ENCODE peak calls at places on chromosomes 6 and 20, in nine cellular contexts. A is breast epithelium, K is HL-60, G is Panc1, Z is stomach, W is transverse colon, S is GM23338, R is prostate gland, B is K562. X is an unnamed sample.

GRCh38 chr20:6533321-6533720 is 234.2 kb upstream of the BMP2 start:
- DNase-seq in A (no peak), K (no peak), G (no peak), Z (no peak), W (no peak), S (no peak), R (no peak), B (no peak), X (no peak)

GRCh38 chr6:81767163-81768000 is 14.9 kb upstream of the TENT5A start:
- DNase-seq in A (peak), K (no peak), G (no peak), Z (no peak), W (peak), S (peak), R (no peak), B (no peak), X (no peak)

GRCh38 chr6:24458134-24458533 is 31.2 kb downstream of the GPLD1 start:
- DNase-seq in A (no peak), K (no peak), G (no peak), Z (no peak), W (no peak), S (no peak), R (no peak), B (no peak), X (no peak)

GRCh38 chr6:137332637-137333228 is 113.5 kb upstream of the IFNGR1 start:
- DNase-seq in A (no peak), K (no peak), G (no peak), Z (no peak), W (no peak), S (no peak), R (no peak), B (no peak), X (no peak)

GRCh38 chr6:126548301-126548700 is 208.4 kb downstream of the CENPW start:
- DNase-seq in A (no peak), K (no peak), G (no peak), Z (no peak), W (no peak), S (no peak), R (no peak), B (no peak), X (no peak)

GRCh38 chr20:44858959-44859358 is 26.5 kb upstream of the YWHAB start:
- DNase-seq in A (no peak), K (peak), G (no peak), Z (no peak), W (peak), S (peak), R (no peak), B (peak), X (no peak)

GRCh38 chr6:129828229-129828628 is 32.9 kb downstream of the TMEM244 start:
- DNase-seq in A (no peak), K (no peak), G (no peak), Z (no peak), W (no peak), S (no peak), R (no peak), B (no peak), X (no peak)

GRCh38 chr20:37053230-37053950 is 42.4 kb downstream of the RBL1 start:
- DNase-seq in A (no peak), K (no peak), G (no peak), Z (no peak), W (no peak), S (no peak), R (no peak), B (no peak), X (no peak)

GRCh38 chr20:38790210-38791053 is 15.1 kb upstream of the PPP1R16B start:
- DNase-seq in A (no peak), K (peak), G (no peak), Z (no peak), W (no peak), S (peak), R (no peak), B (peak), X (no peak)

GRCh38 chr6:27791182-27791939 is 120.8 kb downstream of the OR2B2 start:
- DNase-seq in A (no peak), K (no peak), G (peak), Z (peak), W (peak), S (peak), R (no peak), B (peak), X (peak)

GRCh38 chr20:62025832-62026563 is 39.7 kb downstream of the TAF4 start:
- DNase-seq in A (no peak), K (no peak), G (no peak), Z (no peak), W (no peak), S (no peak), R (no peak), B (peak), X (no peak)

GRCh38 chr20:48827880-48828733 is at the start of gene PREX1:
- DNase-seq in A (peak), K (peak), G (no peak), Z (peak), W (peak), S (peak), R (peak), B (peak), X (peak)

GRCh38 chr20:36773123-36773547 is 428 bp downstream of the DSN1 start:
- DNase-seq in A (no peak), K (no peak), G (no peak), Z (no peak), W (no peak), S (no peak), R (no peak), B (no peak), X (no peak)

GRCh38 chr6:3758842-3759144 is 7.3 kb upstream of the PXDC1 start:
- DNase-seq in A (no peak), K (no peak), G (no peak), Z (no peak), W (no peak), S (no peak), R (no peak), B (no peak), X (no peak)

GRCh38 chr6:39451831-39452230 is 129.3 kb upstream of the KCNK16 start:
- DNase-seq in A (no peak), K (no peak), G (peak), Z (no peak), W (no peak), S (peak), R (no peak), B (peak), X (peak)

DNA sequence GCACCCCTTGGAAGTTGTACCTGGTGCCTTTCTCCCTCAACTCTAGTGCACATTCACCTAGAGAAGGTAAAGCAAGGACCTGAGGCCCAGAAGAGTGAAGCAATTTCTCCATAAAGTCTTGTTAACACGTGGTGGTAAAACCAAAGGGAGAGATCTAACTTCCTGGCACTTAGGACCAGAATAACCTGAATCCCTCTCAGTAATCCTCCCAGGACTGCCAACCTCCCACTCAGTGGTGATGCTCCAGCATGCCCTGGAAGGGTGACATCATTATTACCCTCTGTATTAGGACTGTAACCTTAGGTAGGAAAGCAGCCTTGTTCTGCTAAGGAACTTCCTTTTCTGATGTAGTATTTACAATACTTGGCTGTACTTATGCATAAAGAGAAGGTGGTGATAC is 330.6 kb upstream of the MARCKS start:
- DNase-seq in A (peak), K (no peak), G (no peak), Z (no peak), W (no peak), S (no peak), R (peak), B (no peak), X (no peak)
- TF ChIP-seq POLR2AphosphoS5 in A (no peak), K (no peak), G (no peak), Z (no peak), W (no peak), S (no peak), R (peak), B (no peak), X (no peak)

GRCh38 chr6:35731736-35732532 is 4.9 kb upstream of the ARMC12 start:
- DNase-seq in A (peak), K (peak), G (no peak), Z (peak), W (peak), S (peak), R (peak), B (peak), X (peak)
- TF ChIP-seq POLR2AphosphoS5 in A (peak), K (peak), G (no peak), Z (peak), W (peak), S (peak), R (peak), B (peak), X (peak)

GRCh38 chr6:109095036-109095820 is at the start of gene CEP57L1:
- DNase-seq in A (peak), K (peak), G (peak), Z (peak), W (peak), S (peak), R (peak), B (peak), X (peak)
- TF ChIP-seq POLR2AphosphoS5 in A (peak), K (peak), G (peak), Z (peak), W (peak), S (peak), R (peak), B (no peak), X (peak)

DNA sequence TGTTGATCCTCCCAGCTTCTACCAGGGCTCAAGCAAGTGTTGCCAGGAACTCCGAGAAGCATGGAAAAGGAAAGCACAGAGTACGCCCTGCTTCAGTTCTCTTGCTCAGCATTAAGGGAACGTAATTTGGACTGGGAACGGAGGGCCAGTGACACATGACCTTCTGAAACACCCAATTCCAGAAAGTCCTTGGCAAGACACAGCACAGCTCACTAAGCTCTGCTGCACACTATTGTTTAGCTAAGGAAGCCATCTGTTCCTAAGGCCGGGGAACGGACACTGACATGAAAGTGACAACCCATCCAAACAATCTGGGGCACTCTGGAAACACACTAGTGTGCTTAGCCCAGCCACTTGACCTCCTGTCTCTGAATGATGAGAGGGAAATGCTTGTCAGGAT is 56.9 kb upstream of the NXT1 start:
- DNase-seq in A (no peak), K (no peak), G (no peak), Z (no peak), W (peak), S (no peak), R (no peak), B (no peak), X (no peak)
- TF ChIP-seq POLR2AphosphoS5 in A (peak), K (no peak), G (no peak), Z (peak), W (peak), S (no peak), R (no peak), B (no peak), X (no peak)

GRCh38 chr6:42820509-42821340 is 38.9 kb downstream of the BICRAL start:
- DNase-seq in A (no peak), K (no peak), G (no peak), Z (no peak), W (no peak), S (peak), R (no peak), B (no peak), X (no peak)
- TF ChIP-seq POLR2AphosphoS5 in A (no peak), K (no peak), G (no peak), Z (no peak), W (no peak), S (no peak), R (no peak), B (no peak), X (no peak)

GRCh38 chr20:19756756-19757486 is 1.1 kb upstream of the RIN2 start:
- DNase-seq in A (no peak), K (no peak), G (no peak), Z (peak), W (no peak), S (no peak), R (no peak), B (no peak), X (no peak)

GRCh38 chr20:19760371-19760721 is 2.3 kb downstream of the RIN2 start:
- DNase-seq in A (no peak), K (no peak), G (no peak), Z (no peak), W (no peak), S (no peak), R (no peak), B (no peak), X (no peak)

GRCh38 chr20:19757973-19758887 is at the start of gene RIN2:
- DNase-seq in A (peak), K (no peak), G (peak), Z (peak), W (peak), S (peak), R (peak), B (no peak), X (no peak)

GRCh38 chr20:19757487-19757972 is 528 bp upstream of the RIN2 start:
- DNase-seq in A (peak), K (no peak), G (no peak), Z (peak), W (peak), S (peak), R (peak), B (no peak), X (no peak)

GRCh38 chr20:19758888-19759331 is 852 bp downstream of the RIN2 start:
- DNase-seq in A (peak), K (no peak), G (no peak), Z (peak), W (peak), S (peak), R (peak), B (no peak), X (no peak)
- TF ChIP-seq POLR2AphosphoS5 in A (peak), K (no peak), G (no peak), Z (no peak), W (no peak), S (no peak), R (peak), B (no peak), X (no peak)

DNA sequence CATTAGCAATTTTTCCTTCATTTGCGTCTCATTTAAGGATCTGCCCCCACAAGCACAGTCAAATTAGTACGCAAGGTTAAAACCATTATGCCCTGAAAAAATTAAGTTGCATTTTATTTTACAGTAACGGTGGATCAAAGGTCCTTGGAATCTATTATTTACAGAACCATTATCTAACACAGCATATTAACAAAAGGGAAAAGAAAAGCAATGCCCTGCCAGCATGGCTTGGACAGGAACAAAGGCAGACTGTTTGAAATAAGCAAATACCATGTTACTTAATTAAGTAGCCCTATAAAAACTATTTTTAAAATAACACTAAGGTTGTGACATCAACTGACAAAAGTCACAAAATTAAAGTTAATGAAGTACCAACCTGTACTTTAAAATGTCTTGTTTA is 144.7 kb downstream of the PDSS2 start:
- DNase-seq in A (no peak), K (no peak), G (no peak), Z (no peak), W (no peak), S (no peak), R (no peak), B (no peak), X (no peak)
- TF ChIP-seq POLR2AphosphoS5 in A (no peak), K (no peak), G (no peak), Z (no peak), W (no peak), S (no peak), R (no peak), B (no peak), X (no peak)

GRCh38 chr20:409697-410559 is 1.8 kb downstream of the RBCK1 start:
- DNase-seq in A (no peak), K (no peak), G (no peak), Z (no peak), W (peak), S (no peak), R (no peak), B (no peak), X (no peak)
- TF ChIP-seq POLR2AphosphoS5 in A (no peak), K (no peak), G (no peak), Z (no peak), W (peak), S (no peak), R (no peak), B (no peak), X (no peak)

GRCh38 chr20:50541606-50542041 is 31.4 kb downstream of the PTPN1 start:
- DNase-seq in A (no peak), K (peak), G (no peak), Z (no peak), W (no peak), S (no peak), R (no peak), B (peak), X (no peak)
- TF ChIP-seq POLR2AphosphoS5 in A (no peak), K (peak), G (no peak), Z (no peak), W (no peak), S (no peak), R (no peak), B (no peak), X (no peak)

X was measured in GM12891.